ENCODE peak calls at places on chromosomes 3 and 15, in eight cellular contexts. R is lung; M is GM23338; X is ovary; E is neural progenitor cell; P is CD4-positive, CD25-positive, alpha-beta regulatory T cell; K is PC-9; S is mucosa of descending colon. V is an unnamed sample.
A peak's percentile ranks its signal among the peaks of the same experiment; 100 is the strongest.

GRCh38 chr3:170725285-170725731 is 139.4 kb upstream of the SLC7A14 start:
- DNase-seq in R (no peak), M (no peak), X (no peak), E (no peak), P (no peak), K (no peak), S (no peak), V (no peak)

GRCh38 chr15:68148039-68148438 is 57.1 kb downstream of the CALML4 start:
- DNase-seq in R (no peak), M (no peak), X (no peak), E (no peak), P (no peak), K (no peak), S (no peak), V (no peak)

GRCh38 chr3:129181834-129182233 is 1.9 kb downstream of the CNBP start:
- DNase-seq in R (no peak), M (peak; percentile 33), X (no peak), E (no peak), P (no peak), K (no peak), S (no peak), V (no peak)

GRCh38 chr3:148330486-148330885 is 367.2 kb upstream of the AGTR1 start:
- DNase-seq in R (no peak), M (no peak), X (no peak), E (no peak), P (no peak), K (no peak), S (no peak), V (no peak)

GRCh38 chr3:151434151-151434890 is 26.5 kb downstream of the IGSF10 start:
- DNase-seq in R (no peak), M (no peak), X (no peak), E (no peak), P (no peak), K (peak; percentile 71), S (no peak), V (no peak)

GRCh38 chr15:56383011-56383410 is 17.8 kb downstream of the TEX9 start:
- DNase-seq in R (no peak), M (no peak), X (no peak), E (no peak), P (no peak), K (no peak), S (no peak), V (no peak)

GRCh38 chr3:58222161-58222724 is 11.5 kb upstream of the DNASE1L3 start:
- DNase-seq in R (no peak), M (no peak), X (no peak), E (no peak), P (no peak), K (peak; percentile 86), S (no peak), V (no peak)

GRCh38 chr3:135995766-135996165 is 30.2 kb downstream of the PPP2R3A start:
- DNase-seq in R (no peak), M (no peak), X (no peak), E (no peak), P (no peak), K (no peak), S (no peak), V (no peak)

GRCh38 chr15:62782100-62782791 is 260.3 kb upstream of the TPM1 start:
- DNase-seq in R (peak; percentile 58), M (peak; percentile 74), X (peak; percentile 76), E (peak; percentile 83), P (peak; percentile 27), K (peak; percentile 63), S (no peak), V (peak; percentile 84)

GRCh38 chr3:12691733-12692132 is 27.8 kb upstream of the RAF1 start:
- DNase-seq in R (no peak), M (no peak), X (no peak), E (no peak), P (no peak), K (no peak), S (no peak), V (no peak)

GRCh38 chr3:63993653-63994079 is 29.6 kb downstream of the PSMD6 start:
- DNase-seq in R (peak; percentile 70), M (peak; percentile 93), X (peak; percentile 44), E (peak; percentile 90), P (peak; percentile 67), K (peak; percentile 54), S (peak; percentile 70), V (peak; percentile 72)

GRCh38 chr3:121677141-121677540 is 16.4 kb upstream of the HCLS1 start:
- DNase-seq in R (no peak), M (no peak), X (no peak), E (no peak), P (no peak), K (no peak), S (no peak), V (no peak)

GRCh38 chr3:59286791-59287531 is 237.1 kb upstream of the CFAP20DC start:
- DNase-seq in R (peak; percentile 42), M (no peak), X (no peak), E (no peak), P (no peak), K (no peak), S (no peak), V (no peak)

GRCh38 chr3:99882436-99883137 is 64.9 kb downstream of the CMSS1 start:
- DNase-seq in R (no peak), M (no peak), X (no peak), E (no peak), P (no peak), K (no peak), S (no peak), V (no peak)

GRCh38 chr15:25830844-25831443 is 32.2 kb downstream of the ATP10A start:
- DNase-seq in R (no peak), M (no peak), X (no peak), E (no peak), P (no peak), K (no peak), S (no peak), V (no peak)

GRCh38 chr3:122283796-122284445 is 41.1 kb upstream of the CSTA start:
- DNase-seq in R (no peak), M (no peak), X (no peak), E (no peak), P (no peak), K (no peak), S (no peak), V (no peak)

GRCh38 chr3:196627043-196627442 is 12.5 kb upstream of the NRROS start:
- DNase-seq in R (no peak), M (no peak), X (no peak), E (no peak), P (no peak), K (peak; percentile 35), S (no peak), V (no peak)

GRCh38 chr3:116040152-116040551 is 405.1 kb downstream of the LSAMP start:
- DNase-seq in R (no peak), M (no peak), X (no peak), E (no peak), P (no peak), K (no peak), S (no peak), V (no peak)

GRCh38 chr3:151501171-151501790 is 40.4 kb upstream of the IGSF10 start:
- DNase-seq in R (no peak), M (peak; percentile 7), X (no peak), E (no peak), P (no peak), K (no peak), S (no peak), V (peak; percentile 35)

GRCh38 chr3:123842711-123843110 is 41.4 kb downstream of the MYLK start:
- DNase-seq in R (no peak), M (no peak), X (no peak), E (no peak), P (no peak), K (no peak), S (no peak), V (peak; percentile 50)

GRCh38 chr3:127226451-127226850 is 33.5 kb downstream of the PRR23E start:
- DNase-seq in R (no peak), M (no peak), X (no peak), E (no peak), P (no peak), K (no peak), S (no peak), V (no peak)
- H3K4me3 ChIP-seq in R (no peak overlapping the region), M (no peak overlapping the region), X (no peak overlapping the region), E (no peak overlapping the region), P (no peak overlapping the region), K (no peak overlapping the region), S (no peak overlapping the region), V (no peak overlapping the region)

GRCh38 chr15:74400915-74401757 is 32.6 kb downstream of the SEMA7A start:
- DNase-seq in R (no peak), M (no peak), X (no peak), E (no peak), P (peak; percentile 61), K (peak; percentile 77), S (no peak), V (no peak)
- H3K4me1 ChIP-seq in R (no peaks in the 10 kb centered on the region), M (peaks cover 5% of the 10 kb centered on the region), X (peaks cover 19% of the 10 kb centered on the region), E (no peaks in the 10 kb centered on the region), P (peaks cover 47% of the 10 kb centered on the region), K (peaks cover 58% of the 10 kb centered on the region), S (peaks cover 6% of the 10 kb centered on the region), V (no peaks in the 10 kb centered on the region)

GRCh38 chr15:90459368-90459767 is 70.4 kb upstream of the CRTC3 start:
- DNase-seq in R (no peak), M (no peak), X (no peak), E (no peak), P (no peak), K (no peak), S (no peak), V (no peak)
- H3K36me3 ChIP-seq in R (peaks cover 16% of the 10 kb centered on the region), M (peaks cover 13% of the 10 kb centered on the region), X (no peaks in the 10 kb centered on the region), E (no peaks in the 10 kb centered on the region), P (peaks cover 84% of the 10 kb centered on the region), K (peaks cover 57% of the 10 kb centered on the region), S (peaks cover 9% of the 10 kb centered on the region), V (peaks cover 37% of the 10 kb centered on the region)

GRCh38 chr15:45163508-45163856 is 24.3 kb downstream of the SHF start:
- DNase-seq in R (no peak), M (no peak), X (no peak), E (no peak), P (no peak), K (no peak), S (no peak), V (no peak)
- H3K4me3 ChIP-seq in R (no peak overlapping the region), M (no peak overlapping the region), X (no peak overlapping the region), E (no peak overlapping the region), P (no peak overlapping the region), K (no peak overlapping the region), S (no peak overlapping the region), V (no peak overlapping the region)